ENCODE peak calls at places on chromosomes 13 and 19, in seven cellular contexts. U is IMR-90, Q is mesenchymal stem cell, H is mesendoderm, Z is neuronal stem cell, C is H1, I is trophoblast cell. E is an unnamed sample.

GRCh38 chr19:20968092-20968491 is 45.0 kb downstream of the ZNF85 start:
- DNase-seq in Q (no peak), Z (no peak), C (no peak), H (no peak), U (no peak), I (no peak), E (no peak)

GRCh38 chr19:55437410-55437809 is 5.7 kb downstream of the SHISA7 start:
- DNase-seq in I (peak), Q (peak), C (peak), H (peak), Z (peak), U (peak), E (peak)

GRCh38 chr13:99657848-99658265 is 156.6 kb downstream of the TM9SF2 start:
- DNase-seq in I (no peak), H (peak), Q (peak), C (peak), Z (no peak), U (no peak), E (peak)

GRCh38 chr19:42450314-42450934 is 7.7 kb upstream of the CXCL17 start:
- DNase-seq in H (peak), Z (peak), U (peak), Q (peak), I (peak), C (peak), E (peak)

GRCh38 chr13:94154362-94154761 is 325.1 kb downstream of the DCT start:
- DNase-seq in Q (no peak), U (peak), H (peak), Z (no peak), C (no peak), I (no peak), E (no peak)

GRCh38 chr13:51625555-51626345 is 41.5 kb downstream of the WDFY2 start:
- DNase-seq in Q (no peak), U (no peak), H (no peak), Z (no peak), C (no peak), I (no peak), E (no peak)

GRCh38 chr19:42254850-42255765 is at the start of gene ERF:
- DNase-seq in U (peak), H (peak), Z (peak), I (peak), Q (peak), C (peak), E (peak)

GRCh38 chr19:57512845-57513244 is 13.1 kb downstream of the ZNF773 start:
- DNase-seq in Z (no peak), U (peak), I (no peak), C (no peak), Q (peak), H (peak), E (no peak)

GRCh38 chr19:18280247-18281081 is 958 bp downstream of the JUND start:
- DNase-seq in H (peak), Z (no peak), Q (peak), U (peak), C (peak), I (peak), E (peak)

GRCh38 chr19:9945319-9945966 is 9.1 kb upstream of the OLFM2 start:
- DNase-seq in I (peak), U (peak), Q (peak), C (no peak), H (peak), Z (no peak), E (peak)

DNA sequence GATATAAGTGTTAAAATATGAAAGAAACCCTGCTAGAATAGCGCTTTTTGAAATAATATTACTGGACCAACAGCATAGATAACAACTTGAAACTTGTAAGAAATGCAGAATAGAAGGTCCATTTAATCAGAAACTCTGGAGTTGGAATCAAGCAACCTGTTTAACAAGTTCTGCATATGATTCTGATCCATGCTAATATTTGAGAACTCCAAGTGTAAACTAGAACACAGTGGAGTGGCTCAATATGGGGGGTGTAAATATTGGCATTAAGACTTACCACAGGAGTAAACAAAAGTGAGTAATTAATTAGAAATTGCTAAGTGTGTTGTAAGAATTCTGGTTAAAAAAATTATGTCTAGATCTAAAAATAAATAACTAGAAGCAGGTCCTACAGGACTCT is 151.2 kb downstream of the SLITRK1 start:
- DNase-seq in C (no peak), Z (no peak), H (no peak), U (no peak), Q (no peak), I (no peak), E (no peak)
- H3K9ac ChIP-seq in C (no peak), Z (no peak), H (no peak), U (no peak), Q (no peak), I (no peak), E (no peak)

GRCh38 chr13:77213644-77214043 is 113.2 kb downstream of the MYCBP2 start:
- DNase-seq in Q (peak), C (no peak), I (peak), Z (no peak), U (peak), H (no peak), E (no peak)
- H4K8ac ChIP-seq in Q (no peak), C (no peak), I (no peak), Z (no peak), U (no peak), H (no peak), E (no peak)

GRCh38 chr19:48512504-48513288 is 1.1 kb upstream of the LMTK3 start:
- DNase-seq in C (no peak), I (peak), Q (no peak), Z (no peak), H (no peak), U (no peak), E (no peak)

GRCh38 chr19:48511321-48511731 is 309 bp downstream of the LMTK3 start:
- DNase-seq in Q (no peak), I (peak), Z (no peak), U (no peak), C (peak), H (no peak), E (no peak)

GRCh38 chr19:48514123-48514458 is 2.5 kb upstream of the LMTK3 start:
- DNase-seq in Z (no peak), I (no peak), C (no peak), U (no peak), Q (no peak), H (no peak), E (no peak)

GRCh38 chr19:48511800-48512503 is at the start of gene LMTK3:
- DNase-seq in Z (no peak), Q (peak), U (peak), I (no peak), C (peak), H (peak), E (peak)

DNA sequence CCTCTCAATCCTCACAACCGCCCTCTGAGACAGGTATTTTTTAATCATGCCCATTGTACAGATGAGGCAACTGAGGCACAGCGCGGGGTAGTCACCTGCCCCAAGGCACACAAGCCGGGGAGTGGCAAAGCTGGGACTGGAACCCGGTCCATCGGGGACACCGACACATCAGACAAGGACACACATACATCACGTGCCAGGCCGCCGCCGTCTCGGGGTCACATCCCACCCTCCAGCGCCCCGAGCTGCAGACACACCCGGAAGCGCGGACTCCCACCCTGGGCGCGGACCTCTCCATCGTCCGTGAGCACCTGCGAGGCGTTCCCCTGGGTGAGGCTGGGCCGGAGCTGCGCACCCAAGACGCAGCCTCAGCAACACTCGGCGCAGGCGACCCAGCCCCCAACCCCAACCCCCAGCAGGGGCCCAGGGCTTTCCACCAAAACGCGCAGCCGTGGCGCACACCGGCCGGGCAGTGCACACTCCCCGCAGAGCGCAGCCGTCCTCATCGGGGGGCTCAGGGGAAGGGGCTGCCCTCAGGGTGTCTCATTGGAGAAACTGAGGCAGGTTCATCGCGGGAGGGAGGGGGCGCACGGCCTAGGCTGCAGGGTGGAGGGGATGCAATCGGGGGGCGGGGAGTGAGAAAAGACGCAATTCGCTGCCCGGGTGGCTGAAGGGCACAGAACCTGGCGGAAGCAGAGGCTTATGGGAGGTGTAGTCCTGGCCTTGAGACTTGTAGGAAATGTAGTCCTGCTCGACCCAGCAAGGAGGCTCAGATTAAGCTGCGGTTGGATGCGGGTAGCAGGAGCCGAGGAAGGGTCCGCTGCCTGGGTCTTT is 1.9 kb upstream of the LMTK3 start:
- DNase-seq in I (peak), H (peak), C (peak), Z (no peak), U (peak), Q (peak), E (peak)
- H3K9ac ChIP-seq in I (no peak), H (peak), C (peak), Z (peak), U (peak), Q (no peak), E (no peak)

GRCh38 chr13:20340759-20341161 is 108.6 kb upstream of the GJB6 start:
- DNase-seq in Z (no peak), H (no peak), Q (no peak), U (no peak), C (no peak), I (peak), E (no peak)

GRCh38 chr13:20344836-20345490 is 112.8 kb upstream of the GJB6 start:
- DNase-seq in Z (no peak), U (no peak), Q (no peak), C (no peak), H (no peak), I (no peak), E (no peak)

GRCh38 chr13:20337894-20338551 is 105.9 kb upstream of the GJB6 start:
- DNase-seq in Q (no peak), U (no peak), Z (no peak), I (no peak), H (no peak), C (no peak), E (no peak)

GRCh38 chr13:20340136-20340758 is 108.1 kb upstream of the GJB6 start:
- DNase-seq in H (no peak), U (no peak), I (no peak), C (no peak), Z (no peak), Q (no peak), E (no peak)

DNA sequence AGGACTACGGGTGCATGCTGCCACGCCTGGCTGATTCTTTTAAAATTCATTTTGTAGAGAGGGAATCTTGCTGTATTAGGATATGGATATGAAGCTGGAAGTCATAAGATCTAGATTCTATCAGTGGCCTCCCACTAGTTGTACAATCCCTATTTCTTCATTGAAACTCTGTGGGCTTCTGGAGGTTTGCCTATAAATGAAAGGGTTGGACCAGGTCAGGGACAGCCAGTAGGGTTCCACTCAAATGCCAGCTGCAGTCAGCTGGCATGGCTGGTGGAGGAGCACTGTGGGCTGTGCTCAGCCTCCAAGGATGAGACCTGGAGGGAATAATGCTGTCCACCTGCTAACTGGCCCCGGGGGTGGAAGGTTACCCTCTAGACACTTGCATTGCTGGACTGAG is 110.2 kb upstream of the GJB6 start:
- DNase-seq in H (no peak), U (no peak), I (no peak), Q (no peak), Z (no peak), C (no peak), E (no peak)
- H4K8ac ChIP-seq in H (no peak), U (no peak), I (no peak), Q (no peak), Z (no peak), C (no peak), E (no peak)

GRCh38 chr19:44585371-44586141 is 27.8 kb upstream of the IGSF23 start:
- DNase-seq in C (no peak), H (no peak), I (no peak), U (peak), Z (no peak), Q (no peak), E (no peak)
- H3K9ac ChIP-seq in C (no peak), H (no peak), I (no peak), U (no peak), Z (no peak), Q (no peak), E (no peak)

GRCh38 chr13:28340272-28340793 is 154.6 kb downstream of the FLT1 start:
- DNase-seq in Z (no peak), I (no peak), C (no peak), U (peak), H (no peak), Q (peak), E (no peak)
- H4K8ac ChIP-seq in Z (no peak), I (no peak), C (no peak), U (peak), H (no peak), Q (no peak), E (no peak)

E was measured in H9.